ENCODE peak calls at places on chromosomes 1 and 21, in ten cellular contexts. G, F, D, K, S, H, Q, U, B and J are unnamed samples. For H3K4me1, the result is how much of the 10 kb centered on the place peaks cover.

GRCh38 chr1:61451214-61451968 is 273.6 kb downstream of the TM2D1 start:
- DNase-seq in D (no peak), G (no peak), U (no peak), Q (no peak), B (no peak), K (no peak), F (no peak), S (no peak), H (no peak), J (no peak)

GRCh38 chr1:33339413-33339812 is 18.5 kb upstream of the A3GALT2 start:
- DNase-seq in U (peak), F (no peak), Q (no peak), B (peak), H (no peak), S (no peak), D (no peak), G (peak), K (no peak), J (no peak)

GRCh38 chr1:110548381-110548780 is 29.4 kb upstream of the KCNA10 start:
- DNase-seq in U (no peak), K (no peak), B (no peak), S (no peak), G (peak), Q (no peak), D (no peak), F (no peak), H (peak), J (no peak)

GRCh38 chr21:14991957-14992356 is 72.8 kb downstream of the NRIP1 start:
- DNase-seq in S (no peak), B (no peak), D (no peak), F (no peak), Q (no peak), G (no peak), U (no peak), H (no peak), K (no peak), J (no peak)

GRCh38 chr1:116345830-116346229 is 27.2 kb upstream of the ATP1A1 start:
- DNase-seq in S (no peak), K (no peak), D (no peak), H (no peak), U (no peak), Q (no peak), F (no peak), B (no peak), G (no peak), J (no peak)

GRCh38 chr1:178189814-178190213 is 95.9 kb downstream of the RASAL2 start:
- DNase-seq in B (no peak), S (peak), F (peak), K (no peak), U (peak), G (no peak), H (peak), D (no peak), Q (no peak), J (no peak)

GRCh38 chr1:41765109-41765655 is 153.5 kb downstream of the HIVEP3 start:
- DNase-seq in F (no peak), Q (no peak), U (no peak), K (no peak), S (no peak), D (no peak), H (no peak), B (no peak), G (no peak), J (no peak)

GRCh38 chr1:12598914-12599463 is 19.0 kb downstream of the DHRS3 start:
- DNase-seq in H (no peak), S (no peak), D (no peak), K (no peak), G (no peak), U (no peak), F (no peak), Q (no peak), B (no peak), J (no peak)

GRCh38 chr1:8965121-8965820 is 19.6 kb downstream of the CA6 start:
- DNase-seq in G (no peak), K (no peak), U (no peak), S (no peak), Q (no peak), B (no peak), D (no peak), F (no peak), H (no peak), J (no peak)

GRCh38 chr21:25350056-25350455 is 257.2 kb downstream of the MRPL39 start:
- DNase-seq in B (no peak), K (no peak), F (no peak), G (peak), S (no peak), H (peak), Q (no peak), U (peak), D (no peak), J (no peak)

GRCh38 chr1:178962853-178963810 is 62.6 kb upstream of the FAM20B start:
- DNase-seq in B (no peak), S (no peak), Q (no peak), H (no peak), D (no peak), F (no peak), G (no peak), U (no peak), K (no peak), J (no peak)

GRCh38 chr1:17412093-17412870 is 27.2 kb downstream of the RCC2 start:
- DNase-seq in H (peak), U (no peak), G (no peak), K (no peak), Q (peak), S (no peak), F (no peak), D (no peak), B (no peak), J (no peak)

GRCh38 chr1:41238311-41239094 is 3.6 kb downstream of the SCMH1 start:
- DNase-seq in D (no peak), G (peak), H (peak), F (no peak), Q (peak), U (no peak), K (no peak), S (no peak), B (no peak), J (no peak)

GRCh38 chr1:44655609-44656008 is 18.7 kb downstream of the TMEM53 start:
- DNase-seq in F (no peak), U (peak), K (no peak), G (peak), H (no peak), Q (peak), B (no peak), S (no peak), D (no peak), J (no peak)

GRCh38 chr1:1599030-1599916 is 662 bp downstream of the FNDC10 start:
- DNase-seq in Q (no peak), S (no peak), H (peak), D (no peak), B (no peak), G (peak), U (no peak), F (no peak), K (no peak), J (no peak)

GRCh38 chr1:40454873-40455272 is 4.6 kb downstream of the ZFP69B start:
- DNase-seq in D (no peak), G (no peak), B (no peak), U (no peak), K (no peak), S (no peak), H (no peak), F (no peak), Q (no peak), J (no peak)

GRCh38 chr1:183416850-183417690 is 1.1 kb downstream of the NMNAT2 start:
- DNase-seq in K (peak), B (peak), D (no peak), F (no peak), G (peak), H (peak), U (peak), Q (no peak), S (peak), J (peak)

GRCh38 chr1:107874221-107874620 is 90.8 kb downstream of the VAV3 start:
- DNase-seq in D (no peak), S (no peak), H (no peak), Q (peak), U (no peak), B (no peak), K (no peak), F (no peak), G (peak), J (no peak)

GRCh38 chr1:168179411-168180147 is 817 bp downstream of the TIPRL start:
- DNase-seq in K (no peak), H (peak), D (no peak), U (peak), S (no peak), B (no peak), F (no peak), G (peak), Q (no peak), J (no peak)

GRCh38 chr1:230815277-230815676 is 53.0 kb downstream of the C1orf198 start:
- DNase-seq in Q (no peak), K (no peak), F (no peak), U (no peak), G (no peak), S (no peak), H (no peak), D (no peak), B (no peak), J (no peak)

GRCh38 chr1:154198756-154199562 is 7.1 kb upstream of the TPM3 start:
- DNase-seq in K (no peak), U (peak), S (peak), G (peak), B (peak), H (peak), D (peak), F (no peak), Q (no peak), J (no peak)

GRCh38 chr21:29149771-29150425 is 19.5 kb downstream of the MAP3K7CL start:
- DNase-seq in K (no peak), U (no peak), Q (no peak), D (no peak), G (no peak), S (no peak), F (no peak), H (no peak), B (no peak), J (no peak)

GRCh38 chr1:109687641-109688499 is at the start of gene GSTM1:
- DNase-seq in U (no peak), Q (no peak), S (peak), G (no peak), D (no peak), H (peak), K (no peak), F (peak), B (no peak), J (peak)

GRCh38 chr1:33050221-33051076 is 13.8 kb upstream of the AK2 start:
- DNase-seq in F (no peak), Q (peak), U (no peak), K (no peak), H (no peak), D (no peak), G (peak), S (no peak), B (no peak), J (no peak)

GRCh38 chr1:176338897-176339296 is 124.1 kb upstream of the PAPPA2 start:
- DNase-seq in F (no peak), H (no peak), D (no peak), G (no peak), S (no peak), Q (no peak), B (no peak), U (no peak), K (no peak), J (no peak)

GRCh38 chr1:39981957-39982356 is 27.0 kb downstream of the MFSD2A start:
- DNase-seq in H (peak), B (no peak), D (no peak), S (no peak), K (peak), U (no peak), F (peak), Q (peak), G (peak), J (peak)

GRCh38 chr1:163069142-163069541 is at the start of gene RGS4:
- DNase-seq in Q (no peak), K (no peak), G (peak), S (peak), H (peak), D (no peak), B (peak), F (peak), U (peak), J (peak)

DNA sequence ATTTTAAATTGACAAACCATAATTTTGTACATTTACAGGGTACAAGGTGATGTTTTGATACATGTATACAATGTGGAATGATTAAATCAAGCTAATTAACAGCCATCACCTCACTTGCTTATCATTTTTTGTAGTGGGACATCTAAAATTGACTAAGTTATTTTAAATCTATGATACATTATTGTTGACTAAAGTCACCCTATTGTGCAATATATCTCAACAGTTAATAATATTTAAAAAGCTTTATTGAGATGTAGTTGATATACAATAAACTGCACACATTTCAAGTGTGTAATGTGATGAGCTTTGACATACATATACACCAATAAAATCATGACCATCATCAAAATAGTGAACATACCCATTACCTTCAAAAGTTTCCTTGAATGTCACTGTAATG is 242.5 kb upstream of the PLXNA2 start:
- DNase-seq in Q (no peak), F (no peak), H (no peak), D (no peak), K (no peak), S (no peak), B (no peak), G (no peak), U (no peak), J (no peak)
- H3K4me1 ChIP-seq in Q (under half), F (under half), H (under half), D (under half), K (under half), S (under half), B (under half), G (under half), U (under half), J (under half)

DNA sequence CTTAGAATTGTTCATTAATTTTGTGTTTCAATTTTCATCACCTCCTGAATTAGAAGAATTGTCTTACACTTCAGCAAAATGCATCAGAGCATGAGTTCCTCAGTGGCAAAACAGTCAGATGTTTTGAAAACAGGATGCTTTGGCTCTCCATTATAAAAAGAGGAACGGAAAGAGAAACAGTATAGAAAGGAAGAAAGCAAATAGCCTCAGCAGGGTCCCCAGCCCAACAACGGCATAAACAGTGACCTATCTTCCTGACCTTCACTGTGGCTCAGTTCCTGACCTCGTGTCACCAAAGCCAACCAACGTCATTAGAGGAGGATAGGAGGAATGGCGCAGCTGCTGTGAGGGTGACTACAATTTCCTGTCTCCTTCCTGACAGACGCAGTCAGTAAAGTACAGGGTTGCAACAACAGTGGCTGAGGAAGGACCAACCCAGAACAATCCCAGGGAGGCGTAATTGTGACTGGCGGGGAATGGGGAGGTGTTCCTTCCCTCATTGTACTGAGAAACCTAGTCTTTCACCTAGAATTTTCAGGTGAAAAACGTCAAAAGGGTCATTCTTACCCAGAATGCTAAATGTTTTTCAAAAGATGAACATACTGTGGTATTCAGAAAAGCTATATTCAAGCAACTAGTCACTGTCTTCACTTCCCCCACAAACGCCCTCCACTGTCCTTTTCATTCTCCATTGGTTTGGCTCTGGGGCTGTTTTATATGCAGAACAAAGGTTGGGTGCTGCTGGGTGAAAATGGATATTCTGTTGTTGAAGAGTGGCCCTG is 197.9 kb upstream of the SGIP1 start:
- DNase-seq in Q (no peak), F (no peak), S (peak), B (peak), K (peak), G (no peak), U (peak), H (no peak), D (peak), J (peak)
- H3K4me1 ChIP-seq in Q (under half), F (under half), S (under half), B (half or more), K (under half), G (under half), U (under half), H (under half), D (under half), J (under half)

DNA sequence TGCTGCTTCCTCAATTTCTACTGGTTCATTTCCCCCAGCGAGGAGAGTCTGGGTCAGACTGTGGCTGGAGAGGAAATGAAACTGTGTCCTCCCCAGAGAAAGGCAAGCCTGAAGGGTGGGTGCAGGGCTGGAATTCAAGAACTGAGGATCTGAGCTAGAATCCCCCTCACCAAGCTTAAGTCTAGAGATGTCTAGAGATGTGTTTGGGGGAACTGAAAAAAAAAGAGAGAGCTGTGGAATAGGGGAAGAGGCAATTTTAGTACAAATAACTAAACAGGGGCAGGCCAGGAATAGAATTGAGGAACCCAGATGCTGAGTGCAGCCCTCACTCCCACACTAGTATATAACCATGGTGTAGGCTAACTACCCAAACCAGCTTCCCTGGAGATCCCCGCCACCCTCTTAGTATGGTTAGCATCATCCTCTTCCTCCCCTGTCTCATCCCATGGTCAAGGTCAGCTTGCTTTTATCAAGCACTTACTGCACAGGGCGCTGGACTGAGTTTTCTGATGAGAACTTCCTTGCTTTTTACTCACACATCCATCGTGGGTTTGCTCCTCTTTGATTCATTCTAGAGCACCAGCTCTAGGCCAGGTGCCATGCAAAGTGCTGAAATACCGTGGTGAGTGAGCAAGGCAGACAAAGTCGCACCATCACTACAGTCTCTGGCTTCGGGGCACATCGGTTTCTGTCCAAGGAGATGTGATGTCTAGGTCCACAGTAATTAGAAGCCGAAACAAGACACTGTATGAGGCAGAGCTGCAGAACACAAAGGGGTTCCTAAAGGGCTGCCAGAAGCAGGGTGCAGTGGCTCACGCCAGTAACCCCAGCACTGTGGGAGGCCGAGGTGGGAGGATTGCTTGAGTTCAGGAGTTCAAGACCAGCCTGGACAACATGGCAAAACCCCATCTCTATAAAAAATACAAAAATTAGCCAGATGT is 112.9 kb upstream of the IPO9 start:
- DNase-seq in S (no peak), D (no peak), H (no peak), B (peak), K (no peak), U (no peak), F (no peak), Q (no peak), G (no peak), J (no peak)
- H3K4me1 ChIP-seq in S (half or more), D (under half), H (half or more), B (half or more), K (under half), U (under half), F (under half), Q (under half), G (half or more), J (half or more)

GRCh38 chr1:172704446-172705176 is 45.7 kb downstream of the FASLG start:
- DNase-seq in Q (no peak), B (no peak), H (no peak), U (no peak), F (no peak), D (no peak), S (no peak), G (no peak), K (no peak), J (no peak)
- H3K4me1 ChIP-seq in Q (under half), B (under half), H (under half), U (under half), F (under half), D (half or more), S (under half), G (under half), K (under half), J (under half)

DNA sequence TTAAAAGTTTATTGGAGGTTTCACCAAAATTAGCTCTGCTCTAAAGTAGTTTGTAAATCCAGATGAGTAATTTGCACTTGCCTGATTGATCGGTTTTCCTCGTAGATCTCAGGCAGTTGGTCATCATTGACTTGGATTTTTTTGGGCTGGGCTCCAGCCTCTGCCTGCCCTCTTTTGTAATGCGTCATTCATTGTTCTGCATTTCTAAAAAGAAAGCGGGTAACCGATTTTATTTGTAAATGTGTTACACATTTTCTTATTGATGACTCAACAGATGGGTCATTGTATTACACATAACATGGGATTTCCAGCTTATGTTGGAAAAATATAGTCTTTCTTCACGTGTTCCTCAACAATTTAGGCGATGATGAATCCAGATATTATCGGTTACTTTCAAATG is 5.5 kb downstream of the ETS2 start:
- DNase-seq in F (no peak), B (no peak), K (peak), S (no peak), D (no peak), Q (no peak), U (no peak), H (no peak), G (peak), J (no peak)
- H3K4me1 ChIP-seq in F (under half), B (under half), K (under half), S (under half), D (under half), Q (under half), U (under half), H (under half), G (under half), J (half or more)

GRCh38 chr1:72891976-72892375 is 609.6 kb upstream of the NEGR1 start:
- DNase-seq in U (no peak), B (no peak), F (no peak), Q (no peak), H (no peak), S (no peak), G (no peak), K (no peak), D (no peak), J (no peak)

DNA sequence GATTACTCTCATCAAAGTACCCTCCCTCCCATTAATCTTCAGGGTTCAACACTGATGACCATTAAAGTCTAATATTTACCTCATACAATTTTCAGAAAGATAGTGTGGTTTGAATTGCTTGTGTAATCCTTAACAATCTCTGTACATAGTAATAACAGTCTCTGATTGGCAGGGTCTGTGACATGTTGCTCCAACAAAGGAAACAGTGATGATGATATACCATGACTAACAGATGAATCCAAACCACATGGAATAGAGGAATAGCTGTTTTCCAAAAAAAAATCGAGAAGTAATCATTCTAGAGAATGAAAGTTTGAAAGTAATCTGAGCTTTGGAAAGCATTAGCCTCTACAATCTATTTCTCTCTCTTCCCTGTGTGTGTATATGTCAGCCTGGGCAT is 610.1 kb upstream of the NEGR1 start:
- DNase-seq in S (no peak), F (no peak), D (no peak), B (no peak), G (peak), Q (no peak), U (no peak), H (no peak), K (no peak), J (no peak)
- H3K4me1 ChIP-seq in S (under half), F (under half), D (under half), B (under half), G (under half), Q (under half), U (under half), H (under half), K (under half), J (under half)